ENCODE peak calls at places on chromosome 19, in five cellular contexts. B, K, H, D and A are unnamed samples. For H3K4me1, the result is how much of the 10 kb centered on the place peaks cover.

GRCh38 chr19:55305491-55305890 is 19.6 kb downstream of the TMEM150B start:
- DNase-seq in B (no peak), K (peak), H (no peak), D (peak), A (no peak)

GRCh38 chr19:52248256-52248655 is 21.1 kb upstream of the ZNF766 start:
- DNase-seq in B (peak), K (peak), H (peak), D (peak), A (no peak)

GRCh38 chr19:1249298-1249989 is 1.1 kb downstream of the MIDN start:
- DNase-seq in B (peak), K (peak), H (peak), D (peak), A (peak)

GRCh38 chr19:20078696-20079095 is 896 bp downstream of the ZNF90 start:
- DNase-seq in B (peak), K (no peak), H (no peak), D (no peak), A (no peak)

GRCh38 chr19:38210458-38210987 is 13.5 kb downstream of the DPF1 start:
- DNase-seq in B (peak), K (no peak), H (peak), D (no peak), A (no peak)

GRCh38 chr19:1039646-1040475 is at the start of gene ABCA7:
- DNase-seq in B (peak), K (peak), H (peak), D (peak), A (peak)

GRCh38 chr19:22526661-22527272 is 104.6 kb upstream of the ZNF98 start:
- DNase-seq in B (no peak), K (no peak), H (no peak), D (no peak), A (no peak)

GRCh38 chr19:50648659-50649058 is 586 bp upstream of the C19orf81 start:
- DNase-seq in B (no peak), K (no peak), H (no peak), D (no peak), A (no peak)

GRCh38 chr19:34985249-34986022 is 14.7 kb upstream of the GRAMD1A start:
- DNase-seq in B (peak), K (peak), H (peak), D (no peak), A (peak)

GRCh38 chr19:34603003-34603402 is 74.0 kb downstream of the SCGB2B2 start:
- DNase-seq in B (no peak), K (no peak), H (no peak), D (no peak), A (no peak)

GRCh38 chr19:19490247-19490968 is 24.9 kb downstream of the TSSK6 start:
- DNase-seq in B (peak), K (peak), H (peak), D (peak), A (peak)

GRCh38 chr19:5941673-5942072 is 27.6 kb downstream of the CAPS start:
- DNase-seq in B (no peak), K (no peak), H (no peak), D (no peak), A (no peak)

GRCh38 chr19:2055871-2056809 is 5.1 kb upstream of the MKNK2 start:
- DNase-seq in B (peak), K (no peak), H (peak), D (no peak), A (peak)

GRCh38 chr19:33225458-33225925 is at the start of gene SLC7A10:
- DNase-seq in B (no peak), K (no peak), H (peak), D (no peak), A (no peak)

GRCh38 chr19:46428278-46429141 is at the start of gene PNMA8C:
- DNase-seq in B (peak), K (peak), H (peak), D (peak), A (peak)

GRCh38 chr19:6720369-6721112 is at the start of gene C3:
- DNase-seq in B (peak), K (peak), H (no peak), D (no peak), A (peak)

GRCh38 chr19:38224014-38224862 is at the start of gene DPF1:
- DNase-seq in B (peak), K (peak), H (peak), D (peak), A (no peak)

GRCh38 chr19:23415561-23416191 is 20.4 kb upstream of the ZNF91 start:
- DNase-seq in B (no peak), K (no peak), H (peak), D (no peak), A (no peak)

GRCh38 chr19:44476559-44477408 is 23.5 kb downstream of the ZNF180 start:
- DNase-seq in B (peak), K (no peak), H (no peak), D (no peak), A (no peak)

GRCh38 chr19:42111384-42111783 is 20.9 kb downstream of the POU2F2 start:
- DNase-seq in B (peak), K (no peak), H (no peak), D (no peak), A (no peak)
- H3K4me1 ChIP-seq in B (under half), K (under half), H (under half), D (under half), A (under half)

GRCh38 chr19:17842663-17843313 is 5.0 kb downstream of the JAK3 start:
- DNase-seq in B (no peak), K (no peak), H (no peak), D (no peak), A (no peak)
- H3K4me1 ChIP-seq in B (under half), K (under half), H (under half), D (under half), A (under half)

DNA sequence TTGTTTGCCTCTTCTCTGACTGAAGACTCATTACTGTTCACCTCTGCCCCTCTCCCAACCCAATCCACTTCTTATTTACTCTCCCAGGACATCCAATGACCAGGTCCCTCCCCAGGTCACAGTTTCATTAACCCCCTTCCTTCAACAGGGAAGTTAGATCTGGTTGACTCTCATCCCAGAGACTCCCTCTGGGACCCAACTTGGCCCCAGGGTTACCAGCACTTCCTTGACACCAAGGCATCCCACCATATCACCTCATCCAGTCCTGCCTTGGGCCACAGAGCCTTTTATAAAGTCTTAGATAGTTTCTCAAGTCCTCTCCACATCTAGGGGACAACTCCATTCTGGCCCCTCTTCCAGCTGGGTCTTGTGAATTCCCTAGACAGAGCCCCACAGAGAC is 470.6 kb upstream of the TSHZ3 start:
- DNase-seq in B (no peak), K (no peak), H (no peak), D (no peak), A (no peak)
- H3K4me1 ChIP-seq in B (under half), K (under half), H (under half), D (under half), A (under half)

GRCh38 chr19:10399878-10400277 is 3.5 kb downstream of the CDC37 start:
- DNase-seq in B (no peak), K (no peak), H (peak), D (no peak), A (no peak)

GRCh38 chr19:10406191-10406590 is 2.8 kb upstream of the CDC37 start:
- DNase-seq in B (no peak), K (no peak), H (no peak), D (no peak), A (no peak)

GRCh38 chr19:10404888-10405808 is 1.8 kb upstream of the CDC37 start:
- DNase-seq in B (no peak), K (no peak), H (no peak), D (no peak), A (no peak)

GRCh38 chr19:10402441-10403038 is 802 bp downstream of the CDC37 start:
- DNase-seq in B (no peak), K (no peak), H (peak), D (peak), A (no peak)

GRCh38 chr19:10403137-10404021 is at the start of gene CDC37:
- DNase-seq in B (peak), K (peak), H (peak), D (peak), A (peak)
- H3K4me1 ChIP-seq in B (under half), K (under half), H (half or more), D (half or more), A (under half)

DNA sequence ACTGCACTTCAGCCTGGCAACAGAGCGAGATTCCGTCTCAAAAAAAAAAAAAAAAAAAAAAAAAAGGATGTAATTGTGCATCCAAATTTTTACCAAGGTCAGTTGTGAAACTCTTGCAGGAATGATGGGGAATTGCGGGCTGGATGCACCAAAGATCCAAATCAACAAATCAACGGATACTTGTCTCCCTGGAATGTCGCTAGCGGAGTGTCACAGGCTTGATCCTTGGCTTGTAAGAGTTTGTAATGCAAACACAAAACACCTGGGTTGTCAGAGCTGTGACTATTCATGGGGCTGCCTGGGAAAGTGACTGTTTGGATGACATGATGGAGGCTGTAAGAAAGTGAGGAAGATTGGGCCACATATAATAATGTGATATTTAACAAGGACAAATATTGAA is 4.2 kb downstream of the KANK3 start:
- DNase-seq in B (no peak), K (no peak), H (no peak), D (no peak), A (no peak)
- H3K4me1 ChIP-seq in B (under half), K (under half), H (under half), D (under half), A (under half)

DNA sequence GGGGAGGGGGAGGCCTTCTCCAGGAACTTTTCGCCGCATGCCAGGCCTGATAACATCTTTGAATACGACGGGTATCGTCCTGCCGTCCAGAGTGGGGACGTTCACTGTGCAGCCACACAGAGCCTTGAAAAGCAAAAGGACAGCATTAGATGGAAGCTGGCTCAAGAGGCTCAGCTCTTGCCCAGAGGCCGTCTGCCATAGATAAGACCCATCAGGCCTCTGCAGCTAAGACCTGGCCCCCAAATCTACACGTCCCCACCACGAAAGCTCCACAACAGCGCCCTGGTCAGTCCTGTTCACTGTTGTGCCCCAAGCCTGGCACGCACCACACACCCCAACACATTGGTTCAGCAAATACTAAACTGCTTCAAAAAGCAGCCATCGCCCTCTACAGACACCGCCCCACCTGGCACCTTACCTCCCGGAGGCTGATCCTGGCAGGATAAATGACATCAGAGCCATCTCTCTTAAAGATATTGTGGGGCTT is 2.1 kb downstream of the DNAJB1 start:
- DNase-seq in B (no peak), K (no peak), H (no peak), D (no peak), A (no peak)
- H3K4me1 ChIP-seq in B (under half), K (half or more), H (under half), D (under half), A (under half)